ENCODE peak calls at places on chromosome 22, in four cellular contexts. D is stomach, V is endothelial cell of umbilical vein, U is mammary epithelial cell. S is an unnamed sample.

GRCh38 chr22:47165338-47165931 is 403.0 kb downstream of the TBC1D22A start:
- DNase-seq in D (no peak), V (no peak), U (no peak), S (no peak)

GRCh38 chr22:40665312-40665711 is 14.0 kb upstream of the MCHR1 start:
- DNase-seq in D (no peak), V (no peak), U (no peak), S (no peak)

GRCh38 chr22:19598054-19598855 is 74.0 kb upstream of the CLDN5 start:
- DNase-seq in D (no peak), V (no peak), U (peak; percentile 55), S (no peak)

GRCh38 chr22:49780992-49781782 is 46.5 kb downstream of the BRD1 start:
- DNase-seq in D (no peak), V (no peak), U (no peak), S (no peak)

GRCh38 chr22:50445071-50445879 is 29.6 kb downstream of the SBF1 start:
- DNase-seq in D (peak; percentile 56), V (no peak), U (no peak), S (no peak)

GRCh38 chr22:30219049-30219448 is 27.5 kb downstream of the LIF start:
- DNase-seq in D (no peak), V (no peak), U (no peak), S (no peak)

GRCh38 chr22:26086359-26086758 is 82.9 kb upstream of the SEZ6L start:
- DNase-seq in D (no peak), V (no peak), U (no peak), S (no peak)

GRCh38 chr22:41504397-41504796 is 35.5 kb downstream of the ACO2 start:
- DNase-seq in D (no peak), V (no peak), U (peak; percentile 26), S (no peak)

GRCh38 chr22:47395481-47395880 is 633.0 kb downstream of the TBC1D22A start:
- DNase-seq in D (no peak), V (no peak), U (no peak), S (no peak)

GRCh38 chr22:23383491-23384450 is 196.3 kb downstream of the IGLL1 start:
- DNase-seq in D (peak; percentile 65), V (no peak), U (no peak), S (no peak)

GRCh38 chr22:43563571-43563970 is 151.8 kb downstream of the MPPED1 start:
- DNase-seq in D (no peak), V (no peak), U (no peak), S (no peak)

DNA sequence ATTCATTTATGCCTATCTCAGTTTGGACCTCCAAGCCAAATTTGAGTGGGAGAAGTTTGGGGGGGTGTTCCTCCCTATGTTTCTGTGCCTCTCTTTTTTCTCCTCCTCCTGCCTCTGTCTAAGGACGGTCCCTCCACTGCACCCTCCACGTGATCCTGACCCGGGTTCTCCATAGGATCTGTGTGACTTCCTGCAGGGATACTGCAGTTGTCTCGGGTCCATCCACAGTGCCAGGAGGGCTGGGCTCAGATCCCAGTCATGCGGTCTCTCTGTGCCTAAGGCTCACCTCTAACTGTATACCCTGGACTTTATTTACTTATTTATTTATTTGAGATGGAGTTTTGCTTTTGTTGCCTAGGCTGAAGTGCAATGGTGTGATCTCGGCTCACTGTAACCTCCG is 1354.5 kb downstream of the BRD1 start:
- DNase-seq in D (no peak), V (no peak), U (no peak), S (no peak)
- H3K4me3 ChIP-seq in D (no peak overlapping the region), V (no peak overlapping the region), U (no peak overlapping the region), S (no peak overlapping the region)

DNA sequence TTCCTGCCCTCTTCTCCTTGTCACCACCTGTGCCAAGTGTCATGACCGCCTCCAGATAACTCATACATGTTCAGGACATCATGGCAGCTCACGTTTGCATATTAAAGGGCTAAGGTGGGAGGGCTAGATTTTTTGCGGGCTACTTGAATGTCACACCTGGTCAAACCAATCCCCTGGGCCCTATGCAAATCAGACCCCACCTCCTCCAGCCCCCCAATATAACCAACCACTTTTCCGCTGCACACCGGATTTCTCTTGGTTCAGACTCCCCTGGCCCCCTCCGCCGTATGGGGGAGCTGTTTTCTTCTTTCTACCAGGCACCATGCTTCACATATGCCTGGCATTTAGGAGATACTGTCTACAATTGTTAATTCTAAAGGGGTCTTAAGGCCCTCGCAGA is 12.6 kb downstream of the UPB1 start:
- DNase-seq in D (no peak), V (no peak), U (no peak), S (peak; percentile 71)
- TF ChIP-seq CTCF in D (no peak), V (no peak), U (no peak), S (peak; percentile 36)

DNA sequence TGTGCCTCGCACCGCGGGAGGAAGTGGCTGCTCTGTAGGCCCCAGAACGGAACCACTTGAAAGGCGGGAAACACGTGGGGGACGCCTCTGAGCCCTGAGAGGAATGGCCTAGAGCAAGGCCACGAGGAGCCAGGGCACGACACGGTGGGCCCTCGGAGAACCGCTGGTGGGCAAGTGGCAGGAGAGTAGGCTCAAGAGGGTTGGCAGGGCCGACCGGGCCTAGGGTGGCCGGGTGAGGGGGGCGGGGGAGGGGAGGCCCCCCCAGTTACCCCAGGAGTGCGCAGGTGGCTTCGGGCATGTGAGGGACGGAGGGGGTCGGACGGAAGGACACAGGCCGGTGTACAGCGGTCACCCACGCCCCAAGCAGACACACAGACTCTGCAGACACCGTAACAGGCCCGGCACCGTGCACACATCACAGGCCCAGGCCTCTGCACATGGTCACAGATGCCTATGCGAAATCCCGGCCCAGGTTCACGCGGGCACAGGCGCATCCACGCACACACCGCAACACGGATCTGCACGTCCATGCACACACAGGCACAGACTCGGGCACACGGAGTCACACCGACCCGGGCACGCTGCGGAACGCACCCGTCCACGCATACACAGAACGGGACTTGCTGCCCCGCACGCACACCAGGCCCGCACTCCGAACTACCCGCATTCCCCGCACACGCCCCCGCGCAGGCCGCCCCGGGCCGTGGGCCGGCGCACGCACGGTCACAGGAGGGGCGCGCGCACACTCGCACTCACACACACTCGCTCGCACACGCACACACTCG is at the start of gene MGAT3:
- DNase-seq in D (no peak), V (no peak), U (no peak), S (no peak)
- H3K4me3 ChIP-seq in D (peak within 1 kb of the TSS; percentile 50), V (no peak within 1 kb of the TSS), U (no peak within 1 kb of the TSS), S (peak within 1 kb of the TSS; percentile 58)

DNA sequence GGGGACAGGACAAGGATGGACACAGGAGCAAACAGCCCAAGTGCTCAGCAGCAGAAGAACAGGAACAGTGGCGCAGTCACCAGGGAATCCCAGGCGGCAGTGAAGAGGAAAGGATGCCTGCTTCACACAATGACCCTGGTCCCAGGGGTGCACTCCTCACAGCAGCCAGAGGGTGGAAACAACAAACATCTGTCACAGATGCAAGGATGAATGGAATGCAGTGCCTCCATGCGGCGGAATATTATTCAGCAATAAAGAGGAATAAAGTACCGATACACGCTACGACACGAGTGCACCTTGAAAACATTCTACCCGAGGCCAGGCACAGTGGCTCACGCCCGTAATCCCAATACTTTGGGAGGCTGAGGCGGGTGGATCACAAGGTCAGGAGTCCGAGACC is 12.7 kb downstream of the CSNK1E start:
- DNase-seq in D (no peak), V (no peak), U (no peak), S (no peak)
- TF ChIP-seq CTCF in D (no peak), V (no peak), U (no peak), S (no peak)

DNA sequence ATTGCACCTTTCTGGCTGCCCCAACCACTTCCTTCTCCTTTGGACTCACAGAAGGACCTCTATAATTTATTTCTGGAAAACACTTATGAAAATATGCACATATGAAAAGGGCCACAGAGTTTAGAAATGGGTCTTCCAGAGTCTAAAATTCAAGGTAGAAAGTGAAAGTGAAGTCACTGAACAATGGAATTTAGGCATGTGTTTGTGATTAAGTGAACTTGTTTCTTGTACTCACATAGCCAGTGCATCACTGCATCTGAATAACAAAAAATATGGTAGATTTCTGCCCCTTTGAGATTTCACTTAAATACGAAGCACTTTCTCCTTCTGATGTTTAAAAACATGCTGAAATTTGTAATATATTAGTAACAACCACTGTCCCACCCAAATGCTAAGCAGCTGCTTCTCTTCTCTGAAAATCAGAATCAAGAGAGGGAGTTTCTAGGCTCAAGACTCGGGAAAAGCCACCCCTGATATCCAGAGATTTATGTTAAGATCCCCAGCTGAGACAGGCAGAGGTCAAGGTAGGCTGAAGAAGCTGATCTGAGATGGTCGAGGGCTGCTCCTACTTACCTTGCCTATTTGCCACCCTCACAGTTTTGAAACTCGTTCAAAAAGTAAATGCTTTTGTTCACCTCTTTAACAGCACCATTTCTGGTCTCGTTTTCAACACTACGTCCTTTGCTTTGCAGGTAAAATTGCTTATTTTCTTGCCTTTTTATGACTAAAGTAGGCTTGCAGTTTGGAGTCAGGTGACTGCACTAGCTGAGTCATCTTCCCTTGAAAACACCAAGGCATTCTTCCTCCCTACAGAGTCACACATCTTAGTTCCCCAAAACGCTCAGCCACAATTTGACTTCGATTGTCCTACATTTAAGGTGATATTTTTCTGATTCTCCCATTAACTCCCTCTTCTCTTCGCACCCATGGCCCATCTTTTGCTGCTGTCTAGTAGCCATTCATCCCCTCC is at the start of gene XKR3:
- DNase-seq in D (no peak), V (no peak), U (no peak), S (peak; percentile 19)
- H3K4me3 ChIP-seq in D (peak within 1 kb of the TSS; percentile 0), V (no peak within 1 kb of the TSS), U (no peak within 1 kb of the TSS), S (no peak within 1 kb of the TSS)